ENCODE peak calls at places on chromosomes 1 and 21, in nine cellular contexts. G is HepG2; F is dorsolateral prefrontal cortex; U is GM23248; Q is AG04450; M is mesendoderm; A is CD8-positive, alpha-beta T cell; K is astrocyte of the spinal cord; L is OCI-LY7. P is an unnamed sample.

GRCh38 chr21:26572668-26573381 is at the start of gene CYYR1:
- DNase-seq in G (no peak), F (no peak), U (peak), Q (no peak), M (peak), A (no peak), K (peak), L (no peak), P (peak)

GRCh38 chr1:201085902-201086735 is 26.1 kb downstream of the CACNA1S start:
- DNase-seq in G (peak), F (peak), U (peak), Q (no peak), M (peak), A (peak), K (peak), L (peak), P (peak)

GRCh38 chr1:67479146-67479891 is 49.1 kb upstream of the SERBP1 start:
- DNase-seq in G (no peak), F (no peak), U (peak), Q (no peak), M (no peak), A (no peak), K (peak), L (no peak), P (peak)

GRCh38 chr1:52707927-52708655 is 9.9 kb upstream of the COA7 start:
- DNase-seq in G (peak), F (no peak), U (peak), Q (no peak), M (no peak), A (no peak), K (peak), L (no peak), P (peak)

GRCh38 chr1:185636848-185637247 is 97.3 kb upstream of the HMCN1 start:
- DNase-seq in G (no peak), F (no peak), U (no peak), Q (no peak), M (no peak), A (no peak), K (no peak), L (no peak), P (no peak)

GRCh38 chr1:197908695-197909336 is 6.4 kb downstream of the C1orf53 start:
- DNase-seq in G (no peak), F (no peak), U (no peak), Q (no peak), M (no peak), A (no peak), K (no peak), L (no peak), P (peak)

GRCh38 chr1:153534933-153535663 is 693 bp downstream of the S100A6 start:
- DNase-seq in G (no peak), F (peak), U (peak), Q (no peak), M (no peak), A (peak), K (peak), L (no peak), P (no peak)

GRCh38 chr1:22627331-22627730 is 9.1 kb upstream of the C1QA start:
- DNase-seq in G (no peak), F (no peak), U (no peak), Q (no peak), M (no peak), A (no peak), K (no peak), L (no peak), P (no peak)

GRCh38 chr1:9181176-9181906 is 52.4 kb upstream of the GPR157 start:
- DNase-seq in G (peak), F (peak), U (peak), Q (no peak), M (peak), A (peak), K (peak), L (peak), P (no peak)

GRCh38 chr1:110339427-110340206 is 440 bp downstream of the RBM15 start:
- DNase-seq in G (peak), F (peak), U (peak), Q (peak), M (peak), A (peak), K (peak), L (peak), P (peak)

GRCh38 chr1:50369830-50370229 is 53.4 kb downstream of the DMRTA2 start:
- DNase-seq in G (peak), F (no peak), U (no peak), Q (no peak), M (peak), A (no peak), K (no peak), L (no peak), P (no peak)

GRCh38 chr1:46569909-46570725 is 18.7 kb upstream of the KNCN start:
- DNase-seq in G (no peak), F (no peak), U (no peak), Q (peak), M (no peak), A (no peak), K (no peak), L (no peak), P (peak)

GRCh38 chr1:78005347-78005722 is 596 bp downstream of the DNAJB4 start:
- DNase-seq in G (no peak), F (no peak), U (no peak), Q (no peak), M (no peak), A (no peak), K (no peak), L (no peak), P (no peak)

GRCh38 chr1:78006491-78006890 is 1.8 kb downstream of the DNAJB4 start:
- DNase-seq in G (no peak), F (no peak), U (no peak), Q (no peak), M (no peak), A (no peak), K (peak), L (no peak), P (no peak)

GRCh38 chr1:78003882-78004718 is 639 bp upstream of the DNAJB4 start:
- DNase-seq in G (peak), F (no peak), U (peak), Q (peak), M (peak), A (peak), K (peak), L (peak), P (peak)

GRCh38 chr1:78004719-78005346 is at the start of gene DNAJB4:
- DNase-seq in G (peak), F (peak), U (peak), Q (peak), M (peak), A (peak), K (peak), L (peak), P (peak)

DNA sequence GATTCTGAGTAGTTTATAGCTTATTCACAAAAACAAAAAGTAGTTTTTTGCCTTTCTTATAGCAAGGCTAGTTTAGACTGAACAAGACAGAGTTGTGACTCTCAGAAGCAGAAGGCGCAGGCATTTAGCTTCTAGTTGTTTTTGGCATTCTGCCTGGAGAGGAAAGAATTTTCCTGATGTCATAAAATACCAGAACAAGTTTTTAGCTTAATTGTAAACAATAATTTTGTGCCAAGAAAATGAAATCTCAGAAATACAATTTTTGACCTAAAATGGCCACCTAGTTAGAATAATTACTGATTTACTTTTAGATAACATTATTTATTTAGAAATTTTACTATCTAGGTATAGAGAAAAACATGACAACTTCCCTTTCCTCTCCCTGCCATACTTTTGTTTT is 1.0 kb downstream of the DNAJB4 start:
- DNase-seq in G (peak), F (no peak), U (peak), Q (peak), M (no peak), A (no peak), K (peak), L (no peak), P (peak)
- H3K4me3 ChIP-seq in G (peak), F (peak), U (peak), Q (peak), M (no peak), A (peak), K (peak), L (peak), P (peak)

DNA sequence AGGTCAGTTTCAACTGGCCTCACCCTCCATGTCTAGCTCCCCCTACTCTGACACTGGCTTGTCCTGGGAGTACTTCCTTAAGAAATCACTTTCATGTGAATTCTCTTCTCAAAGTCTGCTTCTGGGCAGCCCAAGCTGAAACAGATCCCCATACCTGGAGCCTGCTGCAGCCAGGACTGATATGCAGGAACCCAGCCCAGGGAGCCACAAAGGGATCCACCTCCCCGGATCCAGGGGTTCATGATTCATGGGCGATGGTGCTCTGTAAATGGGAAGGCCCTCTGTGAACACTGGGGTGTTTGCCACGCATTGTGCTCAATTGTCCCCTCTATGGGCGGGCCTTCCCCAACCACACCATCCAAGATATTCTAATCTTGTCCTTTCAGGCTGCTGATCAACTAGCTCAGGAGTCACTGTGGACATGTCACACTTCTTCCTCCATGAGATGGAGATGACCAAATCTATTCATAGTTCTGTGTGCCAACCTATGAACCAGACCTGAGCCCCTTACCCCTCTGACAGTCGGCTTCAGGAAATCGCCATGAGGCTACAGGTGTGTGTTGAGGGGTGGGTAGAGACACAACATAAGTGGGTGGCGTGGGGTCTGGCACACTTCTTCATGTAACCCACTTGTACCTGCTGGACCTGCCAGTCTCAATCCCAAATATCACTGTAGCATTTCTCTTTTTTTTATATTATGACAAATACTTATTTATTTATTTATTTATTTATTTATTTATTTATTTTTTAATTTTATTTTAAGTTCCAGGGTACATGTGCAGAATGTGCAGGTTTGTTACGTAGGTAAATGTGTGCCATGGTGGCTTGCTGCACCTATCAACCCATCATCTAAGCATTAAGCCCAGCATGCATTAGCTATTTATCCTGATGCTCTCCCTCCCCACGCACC is 41.8 kb downstream of the RUNX3 start:
- DNase-seq in G (no peak), F (no peak), U (no peak), Q (no peak), M (no peak), A (no peak), K (no peak), L (no peak), P (no peak)
- H3K4me3 ChIP-seq in G (no peak), F (no peak), U (no peak), Q (no peak), M (no peak), A (no peak), K (no peak), L (no peak), P (no peak)

DNA sequence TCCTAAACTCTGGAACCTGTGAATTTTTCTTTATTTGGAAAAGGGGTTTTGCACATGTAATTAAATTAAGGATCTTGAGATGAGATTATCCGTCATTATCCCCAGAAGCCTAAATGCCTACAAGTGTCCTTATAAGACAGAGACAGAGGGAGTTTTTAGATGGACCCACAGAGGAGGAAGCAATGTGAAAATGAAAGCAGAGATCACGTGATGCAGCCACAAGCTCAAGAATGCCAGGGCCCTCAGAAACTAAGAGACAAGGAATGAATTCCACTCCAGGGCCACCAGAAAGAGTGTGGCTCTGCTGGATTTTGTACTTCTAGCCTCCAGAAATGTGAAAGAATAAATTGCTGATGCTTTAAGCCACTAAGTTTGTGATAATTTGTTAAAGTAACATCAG is 183.6 kb upstream of the UBE2U start:
- DNase-seq in G (no peak), F (no peak), U (peak), Q (no peak), M (peak), A (no peak), K (peak), L (peak), P (peak)
- H3K4me3 ChIP-seq in G (no peak), F (peak), U (peak), Q (no peak), M (no peak), A (no peak), K (no peak), L (no peak), P (no peak)

DNA sequence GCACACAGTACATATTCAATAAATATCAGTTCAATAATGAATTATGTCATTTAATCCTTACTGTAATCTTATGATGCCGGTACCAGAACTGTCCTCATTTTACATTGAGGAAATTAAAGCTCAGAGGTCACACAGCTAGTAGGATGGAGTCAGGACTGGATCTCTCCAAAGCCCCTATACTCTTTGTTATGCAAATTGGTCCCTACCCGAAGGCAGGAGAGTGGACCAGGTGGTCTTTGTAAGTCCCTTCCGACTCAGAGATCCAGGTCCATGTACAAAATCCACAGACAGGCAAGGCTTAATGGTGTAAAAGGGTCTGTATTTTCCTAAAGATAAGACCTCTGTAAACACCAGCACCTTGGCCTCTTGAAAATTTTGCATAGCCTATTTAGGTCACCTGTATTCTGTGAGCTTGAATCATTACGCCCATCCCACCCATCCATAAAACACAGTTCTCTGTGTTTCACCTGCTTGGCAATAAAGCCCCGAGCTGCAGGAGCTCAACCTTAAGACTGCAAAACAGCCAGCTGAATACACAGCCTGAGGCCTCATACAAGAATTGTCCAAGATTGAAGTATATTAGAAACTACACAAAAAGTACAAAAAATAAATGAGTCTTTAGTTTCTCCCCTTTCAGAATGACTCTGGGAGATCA is 41.7 kb downstream of the PLXNA2 start:
- DNase-seq in G (no peak), F (no peak), U (no peak), Q (no peak), M (no peak), A (no peak), K (no peak), L (no peak), P (no peak)
- H3K4me3 ChIP-seq in G (no peak), F (no peak), U (no peak), Q (no peak), M (no peak), A (no peak), K (no peak), L (no peak), P (no peak)